ENCODE peak calls at places on chromosome 11, in ten cellular contexts. One of them, this sample, is unnamed.

GRCh38 chr11:18669629-18670162 is 28.9 kb upstream of the TMEM86A start:
- DNase-seq in HepG2: no peak
- DNase-seq in Peyer's patch: no peak
- DNase-seq in neuronal stem cell: no peak
- DNase-seq in cardiac muscle cell: no peak
- DNase-seq in brain microvascular endothelial cell: no peak
- DNase-seq in thoracic aorta: no peak
- DNase-seq in sigmoid colon: no peak
- DNase-seq in effector memory CD4-positive, alpha-beta T cell: no peak
- DNase-seq in IMR-90: no peak
- DNase-seq in this sample: no peak

GRCh38 chr11:17476317-17477083 is at the start of gene ABCC8:
- DNase-seq in HepG2: no peak
- DNase-seq in Peyer's patch: no peak
- DNase-seq in neuronal stem cell: no peak
- DNase-seq in cardiac muscle cell: no peak
- DNase-seq in brain microvascular endothelial cell: no peak
- DNase-seq in thoracic aorta: no peak
- DNase-seq in sigmoid colon: no peak
- DNase-seq in effector memory CD4-positive, alpha-beta T cell: no peak
- DNase-seq in IMR-90: no peak
- DNase-seq in this sample: no peak

GRCh38 chr11:107561688-107562087 is 3.8 kb downstream of the ALKBH8 start:
- DNase-seq in HepG2: no peak
- DNase-seq in Peyer's patch: no peak
- DNase-seq in neuronal stem cell: no peak
- DNase-seq in cardiac muscle cell: peak
- DNase-seq in brain microvascular endothelial cell: peak
- DNase-seq in thoracic aorta: no peak
- DNase-seq in sigmoid colon: no peak
- DNase-seq in effector memory CD4-positive, alpha-beta T cell: no peak
- DNase-seq in IMR-90: peak
- DNase-seq in this sample: no peak

GRCh38 chr11:128190312-128190711 is 397.0 kb downstream of the ETS1 start:
- DNase-seq in HepG2: no peak
- DNase-seq in Peyer's patch: no peak
- DNase-seq in neuronal stem cell: no peak
- DNase-seq in cardiac muscle cell: no peak
- DNase-seq in brain microvascular endothelial cell: no peak
- DNase-seq in thoracic aorta: no peak
- DNase-seq in sigmoid colon: no peak
- DNase-seq in effector memory CD4-positive, alpha-beta T cell: no peak
- DNase-seq in IMR-90: no peak
- DNase-seq in this sample: no peak

GRCh38 chr11:28759311-28759710 is 651.1 kb downstream of the METTL15 start:
- DNase-seq in HepG2: no peak
- DNase-seq in Peyer's patch: no peak
- DNase-seq in neuronal stem cell: no peak
- DNase-seq in cardiac muscle cell: peak
- DNase-seq in brain microvascular endothelial cell: peak
- DNase-seq in thoracic aorta: no peak
- DNase-seq in sigmoid colon: no peak
- DNase-seq in effector memory CD4-positive, alpha-beta T cell: no peak
- DNase-seq in IMR-90: peak
- DNase-seq in this sample: no peak

GRCh38 chr11:31240340-31240904 is 129.1 kb downstream of the DCDC1 start:
- DNase-seq in HepG2: peak
- DNase-seq in Peyer's patch: no peak
- DNase-seq in neuronal stem cell: peak
- DNase-seq in cardiac muscle cell: peak
- DNase-seq in brain microvascular endothelial cell: peak
- DNase-seq in thoracic aorta: no peak
- DNase-seq in sigmoid colon: no peak
- DNase-seq in effector memory CD4-positive, alpha-beta T cell: no peak
- DNase-seq in IMR-90: peak
- DNase-seq in this sample: no peak

GRCh38 chr11:118194835-118195627 is 18.6 kb upstream of the SCN2B start:
- DNase-seq in HepG2: peak
- DNase-seq in Peyer's patch: no peak
- DNase-seq in neuronal stem cell: no peak
- DNase-seq in cardiac muscle cell: peak
- DNase-seq in brain microvascular endothelial cell: peak
- DNase-seq in thoracic aorta: peak
- DNase-seq in sigmoid colon: peak
- DNase-seq in effector memory CD4-positive, alpha-beta T cell: no peak
- DNase-seq in IMR-90: peak
- DNase-seq in this sample: no peak

GRCh38 chr11:64720167-64720566 is 2.8 kb downstream of the NRXN2 start:
- DNase-seq in HepG2: no peak
- DNase-seq in Peyer's patch: no peak
- DNase-seq in neuronal stem cell: no peak
- DNase-seq in cardiac muscle cell: no peak
- DNase-seq in brain microvascular endothelial cell: no peak
- DNase-seq in thoracic aorta: no peak
- DNase-seq in sigmoid colon: peak
- DNase-seq in effector memory CD4-positive, alpha-beta T cell: no peak
- DNase-seq in IMR-90: no peak
- DNase-seq in this sample: no peak

GRCh38 chr11:129814244-129814992 is 1.2 kb upstream of the TMEM45B start:
- DNase-seq in HepG2: no peak
- DNase-seq in Peyer's patch: peak
- DNase-seq in neuronal stem cell: no peak
- DNase-seq in cardiac muscle cell: no peak
- DNase-seq in brain microvascular endothelial cell: no peak
- DNase-seq in thoracic aorta: no peak
- DNase-seq in sigmoid colon: no peak
- DNase-seq in effector memory CD4-positive, alpha-beta T cell: peak
- DNase-seq in IMR-90: no peak
- DNase-seq in this sample: peak

GRCh38 chr11:75261902-75262361 is 21.4 kb downstream of the TPBGL start:
- DNase-seq in HepG2: no peak
- DNase-seq in Peyer's patch: no peak
- DNase-seq in neuronal stem cell: no peak
- DNase-seq in cardiac muscle cell: no peak
- DNase-seq in brain microvascular endothelial cell: no peak
- DNase-seq in thoracic aorta: no peak
- DNase-seq in sigmoid colon: peak
- DNase-seq in effector memory CD4-positive, alpha-beta T cell: no peak
- DNase-seq in IMR-90: no peak
- DNase-seq in this sample: no peak

GRCh38 chr11:126390418-126390817 is 34.9 kb downstream of the ST3GAL4 start:
- DNase-seq in HepG2: no peak
- DNase-seq in Peyer's patch: no peak
- DNase-seq in neuronal stem cell: no peak
- DNase-seq in cardiac muscle cell: peak
- DNase-seq in brain microvascular endothelial cell: no peak
- DNase-seq in thoracic aorta: no peak
- DNase-seq in sigmoid colon: no peak
- DNase-seq in effector memory CD4-positive, alpha-beta T cell: no peak
- DNase-seq in IMR-90: no peak
- DNase-seq in this sample: no peak

GRCh38 chr11:23423119-23423518 is 562.8 kb upstream of the CCDC179 start:
- DNase-seq in HepG2: no peak
- DNase-seq in Peyer's patch: no peak
- DNase-seq in neuronal stem cell: no peak
- DNase-seq in cardiac muscle cell: no peak
- DNase-seq in brain microvascular endothelial cell: peak
- DNase-seq in thoracic aorta: no peak
- DNase-seq in sigmoid colon: no peak
- DNase-seq in effector memory CD4-positive, alpha-beta T cell: no peak
- DNase-seq in IMR-90: peak
- DNase-seq in this sample: no peak

GRCh38 chr11:80239217-80239616 is 798.4 kb upstream of the TENM4 start:
- DNase-seq in HepG2: peak
- DNase-seq in Peyer's patch: no peak
- DNase-seq in neuronal stem cell: no peak
- DNase-seq in cardiac muscle cell: peak
- DNase-seq in brain microvascular endothelial cell: no peak
- DNase-seq in thoracic aorta: no peak
- DNase-seq in sigmoid colon: no peak
- DNase-seq in effector memory CD4-positive, alpha-beta T cell: no peak
- DNase-seq in IMR-90: no peak
- DNase-seq in this sample: no peak

GRCh38 chr11:74680035-74680671 is 51.1 kb downstream of the CHRDL2 start:
- DNase-seq in HepG2: no peak
- DNase-seq in Peyer's patch: no peak
- DNase-seq in neuronal stem cell: no peak
- DNase-seq in cardiac muscle cell: no peak
- DNase-seq in brain microvascular endothelial cell: no peak
- DNase-seq in thoracic aorta: no peak
- DNase-seq in sigmoid colon: no peak
- DNase-seq in effector memory CD4-positive, alpha-beta T cell: no peak
- DNase-seq in IMR-90: no peak
- DNase-seq in this sample: no peak

GRCh38 chr11:59801981-59802638 is 8.5 kb downstream of the MRPL16 start:
- DNase-seq in HepG2: no peak
- DNase-seq in Peyer's patch: no peak
- DNase-seq in neuronal stem cell: peak
- DNase-seq in cardiac muscle cell: peak
- DNase-seq in brain microvascular endothelial cell: peak
- DNase-seq in thoracic aorta: no peak
- DNase-seq in sigmoid colon: no peak
- DNase-seq in effector memory CD4-positive, alpha-beta T cell: no peak
- DNase-seq in IMR-90: peak
- DNase-seq in this sample: no peak

DNA sequence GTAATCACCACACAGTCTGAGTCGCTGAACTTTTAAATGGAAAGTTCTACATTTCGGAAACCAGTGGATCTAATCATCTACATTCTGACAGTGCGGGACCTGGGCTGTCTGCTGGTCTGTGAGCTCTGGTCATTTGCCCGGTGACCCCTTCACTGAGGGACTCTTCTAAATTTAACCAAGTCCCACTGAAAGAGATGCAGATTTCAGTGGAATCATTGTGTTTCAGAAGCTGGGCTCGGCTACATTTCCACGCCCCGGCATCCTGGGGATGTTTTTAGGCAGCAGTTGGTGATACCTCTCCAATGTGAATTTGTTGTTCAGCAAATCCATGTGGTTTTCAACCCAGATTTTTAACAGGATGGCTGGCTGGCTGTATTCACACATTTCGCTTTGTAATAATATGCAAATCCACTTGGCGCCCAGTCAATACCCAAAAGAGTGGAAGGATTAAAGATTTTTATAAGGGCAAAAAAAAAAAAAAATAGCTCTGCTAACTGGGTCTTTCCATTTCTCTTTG is 145.5 kb upstream of the RASSF10 start:
- DNase-seq in HepG2: no peak
- DNase-seq in Peyer's patch: no peak
- DNase-seq in neuronal stem cell: no peak
- DNase-seq in cardiac muscle cell: peak
- DNase-seq in brain microvascular endothelial cell: no peak
- DNase-seq in thoracic aorta: no peak
- DNase-seq in sigmoid colon: no peak
- DNase-seq in effector memory CD4-positive, alpha-beta T cell: no peak
- DNase-seq in IMR-90: no peak
- DNase-seq in this sample: no peak
- H3K4me3 ChIP-seq in HepG2: no peak
- H3K4me3 ChIP-seq in Peyer's patch: no peak
- H3K4me3 ChIP-seq in neuronal stem cell: no peak
- H3K4me3 ChIP-seq in cardiac muscle cell: no peak
- H3K4me3 ChIP-seq in brain microvascular endothelial cell: no peak
- H3K4me3 ChIP-seq in thoracic aorta: no peak
- H3K4me3 ChIP-seq in sigmoid colon: peak
- H3K4me3 ChIP-seq in effector memory CD4-positive, alpha-beta T cell: no peak
- H3K4me3 ChIP-seq in IMR-90: no peak
- H3K4me3 ChIP-seq in this sample: no peak

DNA sequence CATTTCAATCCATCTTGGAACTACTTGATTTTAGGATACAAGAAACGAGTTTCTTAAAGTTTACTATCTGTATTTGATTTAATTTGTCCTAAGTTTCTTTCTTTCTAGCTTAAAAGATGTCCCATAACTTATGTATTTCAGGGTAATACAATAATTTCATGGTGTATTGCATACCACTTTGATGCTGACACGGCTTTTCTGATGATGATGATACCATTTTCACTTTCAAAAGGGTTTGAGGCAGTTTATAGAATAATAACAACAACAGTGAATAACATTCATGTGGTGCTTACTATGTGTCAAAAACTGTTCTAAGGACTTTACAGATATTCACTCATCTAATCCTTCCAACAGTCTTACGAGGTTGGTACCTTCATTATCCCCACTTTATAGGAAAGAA is 33.2 kb upstream of the POU2AF1 start:
- DNase-seq in HepG2: no peak
- DNase-seq in Peyer's patch: no peak
- DNase-seq in neuronal stem cell: no peak
- DNase-seq in cardiac muscle cell: no peak
- DNase-seq in brain microvascular endothelial cell: no peak
- DNase-seq in thoracic aorta: no peak
- DNase-seq in sigmoid colon: no peak
- DNase-seq in effector memory CD4-positive, alpha-beta T cell: no peak
- DNase-seq in IMR-90: no peak
- DNase-seq in this sample: no peak
- H3K27ac ChIP-seq in HepG2: no peak
- H3K27ac ChIP-seq in Peyer's patch: no peak
- H3K27ac ChIP-seq in neuronal stem cell: no peak
- H3K27ac ChIP-seq in cardiac muscle cell: no peak
- H3K27ac ChIP-seq in brain microvascular endothelial cell: no peak
- H3K27ac ChIP-seq in thoracic aorta: no peak
- H3K27ac ChIP-seq in sigmoid colon: no peak
- H3K27ac ChIP-seq in effector memory CD4-positive, alpha-beta T cell: no peak
- H3K27ac ChIP-seq in IMR-90: no peak
- H3K27ac ChIP-seq in this sample: no peak

DNA sequence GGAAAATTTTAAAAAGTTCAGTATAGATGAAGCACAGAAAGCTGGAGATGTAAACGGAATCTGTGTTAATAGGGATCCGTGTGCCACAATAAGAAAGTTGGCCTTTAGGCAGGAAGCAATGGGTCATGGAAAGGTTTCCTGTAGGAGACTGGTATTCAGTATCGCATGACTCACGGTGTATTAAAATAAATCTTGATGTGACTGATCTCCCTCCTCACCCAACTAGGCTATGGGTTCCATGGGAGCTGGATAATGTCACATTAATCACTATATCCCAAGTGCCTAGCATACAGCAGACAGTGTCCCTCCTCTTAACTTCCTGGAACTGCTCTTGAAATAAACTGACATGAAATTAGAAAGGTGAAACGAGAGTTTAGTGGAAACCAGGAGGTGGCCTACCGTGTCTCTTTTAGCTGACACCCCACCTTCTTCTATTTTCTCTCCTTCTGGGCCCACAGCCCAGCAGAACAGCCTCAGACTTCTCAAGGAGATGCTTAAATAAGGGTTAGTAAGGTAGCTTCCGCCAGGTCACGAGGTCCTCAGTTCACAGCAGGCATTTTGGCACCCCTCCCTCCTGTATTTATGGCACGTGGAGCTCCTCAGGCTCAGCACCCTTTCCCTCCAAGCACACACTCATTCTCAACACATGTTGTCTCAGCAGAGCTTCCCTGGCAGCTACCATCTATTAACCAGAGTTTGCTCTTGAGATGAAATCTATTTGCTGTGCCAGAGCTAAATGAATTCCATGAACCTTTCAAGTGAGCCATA is 118.8 kb downstream of the NXPE2 start:
- DNase-seq in HepG2: no peak
- DNase-seq in Peyer's patch: no peak
- DNase-seq in neuronal stem cell: no peak
- DNase-seq in cardiac muscle cell: no peak
- DNase-seq in brain microvascular endothelial cell: no peak
- DNase-seq in thoracic aorta: no peak
- DNase-seq in sigmoid colon: no peak
- DNase-seq in effector memory CD4-positive, alpha-beta T cell: no peak
- DNase-seq in IMR-90: no peak
- DNase-seq in this sample: no peak
- H3K4me3 ChIP-seq in HepG2: no peak
- H3K4me3 ChIP-seq in Peyer's patch: no peak
- H3K4me3 ChIP-seq in neuronal stem cell: no peak
- H3K4me3 ChIP-seq in cardiac muscle cell: no peak
- H3K4me3 ChIP-seq in brain microvascular endothelial cell: no peak
- H3K4me3 ChIP-seq in thoracic aorta: no peak
- H3K4me3 ChIP-seq in sigmoid colon: no peak
- H3K4me3 ChIP-seq in effector memory CD4-positive, alpha-beta T cell: no peak
- H3K4me3 ChIP-seq in IMR-90: no peak
- H3K4me3 ChIP-seq in this sample: no peak

GRCh38 chr11:44760917-44761545 is 34.3 kb downstream of the TSPAN18 start:
- DNase-seq in HepG2: no peak
- DNase-seq in Peyer's patch: no peak
- DNase-seq in neuronal stem cell: peak
- DNase-seq in cardiac muscle cell: peak
- DNase-seq in brain microvascular endothelial cell: peak
- DNase-seq in thoracic aorta: peak
- DNase-seq in sigmoid colon: peak
- DNase-seq in effector memory CD4-positive, alpha-beta T cell: no peak
- DNase-seq in IMR-90: peak
- DNase-seq in this sample: no peak
- H3K27ac ChIP-seq in HepG2: no peak
- H3K27ac ChIP-seq in Peyer's patch: peak
- H3K27ac ChIP-seq in neuronal stem cell: peak
- H3K27ac ChIP-seq in cardiac muscle cell: peak
- H3K27ac ChIP-seq in brain microvascular endothelial cell: no peak
- H3K27ac ChIP-seq in thoracic aorta: no peak
- H3K27ac ChIP-seq in sigmoid colon: peak
- H3K27ac ChIP-seq in effector memory CD4-positive, alpha-beta T cell: no peak
- H3K27ac ChIP-seq in IMR-90: peak
- H3K27ac ChIP-seq in this sample: no peak

This sample was measured in naive thymus-derived CD4-positive, alpha-beta T cell.